ENCODE peak calls at places on chromosomes 13 and 19, in nine cellular contexts. S, Q, L, T, D, I, F, R and C are unnamed samples.
A peak's percentile ranks its signal among the peaks of the same experiment; 100 is the strongest.

GRCh38 chr19:19267305-19267704 is 5.8 kb downstream of the TM6SF2 start:
- DNase-seq in S (no peak), Q (no peak), L (no peak), T (no peak), D (no peak), I (no peak), F (no peak), R (no peak), C (no peak)

GRCh38 chr13:99993660-99994455 is 12.3 kb downstream of the ZIC2 start:
- DNase-seq in S (no peak), Q (no peak), L (no peak), T (no peak), D (no peak), I (no peak), F (no peak), R (no peak), C (no peak)

GRCh38 chr13:39915418-39915817 is 260.0 kb downstream of the COG6 start:
- DNase-seq in S (no peak), Q (no peak), L (no peak), T (no peak), D (no peak), I (no peak), F (no peak), R (no peak), C (no peak)

GRCh38 chr13:72782717-72783116 is 784 bp downstream of the PIBF1 start:
- DNase-seq in S (no peak), Q (no peak), L (no peak), T (peak; percentile 34), D (peak; percentile 45), I (no peak), F (peak; percentile 16), R (no peak), C (peak; percentile 15)

GRCh38 chr13:81714513-81714912 is 1373.6 kb upstream of the SPRY2 start:
- DNase-seq in S (no peak), Q (no peak), L (no peak), T (no peak), D (no peak), I (no peak), F (no peak), R (no peak), C (no peak)

GRCh38 chr13:30108216-30108912 is 199.0 kb downstream of the KATNAL1 start:
- DNase-seq in S (no peak), Q (no peak), L (no peak), T (no peak), D (no peak), I (no peak), F (no peak), R (no peak), C (no peak)

GRCh38 chr19:45539460-45539859 is 32.2 kb downstream of the VASP start:
- DNase-seq in S (no peak), Q (no peak), L (no peak), T (no peak), D (no peak), I (no peak), F (no peak), R (no peak), C (no peak)

GRCh38 chr13:96519380-96519779 is 429.5 kb downstream of the HS6ST3 start:
- DNase-seq in S (no peak), Q (no peak), L (no peak), T (no peak), D (no peak), I (no peak), F (no peak), R (no peak), C (peak; percentile 24)

GRCh38 chr19:43784251-43784980 is 3.6 kb upstream of the KCNN4 start:
- DNase-seq in S (peak; percentile 37), Q (no peak), L (peak; percentile 78), T (peak; percentile 83), D (peak; percentile 92), I (no peak), F (peak; percentile 94), R (peak; percentile 89), C (peak; percentile 95)

GRCh38 chr13:35838356-35838755 is 292.8 kb downstream of the DCLK1 start:
- DNase-seq in S (no peak), Q (no peak), L (no peak), T (peak; percentile 4), D (peak; percentile 82), I (no peak), F (peak; percentile 10), R (peak; percentile 81), C (peak; percentile 89)

GRCh38 chr13:78045916-78046315 is 127.3 kb upstream of the EDNRB start:
- DNase-seq in S (no peak), Q (no peak), L (no peak), T (no peak), D (no peak), I (no peak), F (no peak), R (no peak), C (no peak)

GRCh38 chr13:109647046-109647445 is 139.3 kb downstream of the IRS2 start:
- DNase-seq in S (no peak), Q (no peak), L (no peak), T (no peak), D (peak; percentile 43), I (no peak), F (no peak), R (peak; percentile 44), C (no peak)

GRCh38 chr19:47155141-47155540 is 24.5 kb downstream of the SAE1 start:
- DNase-seq in S (no peak), Q (no peak), L (no peak), T (peak; percentile 70), D (peak; percentile 12), I (no peak), F (no peak), R (peak; percentile 34), C (no peak)

GRCh38 chr19:49017666-49018351 is 918 bp upstream of the LHB start:
- DNase-seq in S (peak; percentile 60), Q (peak; percentile 26), L (no peak), T (peak; percentile 47), D (peak; percentile 83), I (peak; percentile 75), F (peak; percentile 55), R (peak; percentile 89), C (peak; percentile 68)

GRCh38 chr13:28327761-28328607 is 166.9 kb downstream of the FLT1 start:
- DNase-seq in S (no peak), Q (no peak), L (no peak), T (no peak), D (peak; percentile 54), I (no peak), F (no peak), R (peak; percentile 37), C (no peak)

GRCh38 chr13:42781362-42781761 is at the start of gene FAM216B:
- DNase-seq in S (no peak), Q (no peak), L (no peak), T (peak; percentile 31), D (no peak), I (no peak), F (no peak), R (no peak), C (no peak)

GRCh38 chr19:48818234-48818823 is 7.5 kb upstream of the BCAT2 start:
- DNase-seq in S (no peak), Q (no peak), L (no peak), T (no peak), D (no peak), I (no peak), F (no peak), R (no peak), C (no peak)

GRCh38 chr13:111966969-111967368 is 100.0 kb upstream of the SOX1 start:
- DNase-seq in S (no peak), Q (no peak), L (no peak), T (no peak), D (no peak), I (no peak), F (no peak), R (no peak), C (no peak)

GRCh38 chr19:33394006-33394722 is 20.7 kb downstream of the CEBPG start:
- DNase-seq in S (no peak), Q (no peak), L (peak; percentile 48), T (peak; percentile 82), D (peak; percentile 95), I (peak; percentile 15), F (peak; percentile 80), R (peak; percentile 95), C (peak; percentile 85)

GRCh38 chr13:78339927-78340326 is 263.4 kb downstream of the POU4F1 start:
- DNase-seq in S (no peak), Q (no peak), L (no peak), T (no peak), D (no peak), I (no peak), F (no peak), R (no peak), C (no peak)

GRCh38 chr13:80035096-80035495 is 305.8 kb downstream of the SPRY2 start:
- DNase-seq in S (no peak), Q (no peak), L (no peak), T (no peak), D (no peak), I (no peak), F (no peak), R (no peak), C (no peak)

GRCh38 chr13:110455941-110456340 is 105.6 kb downstream of the RAB20 start:
- DNase-seq in S (peak; percentile 29), Q (no peak), L (peak; percentile 51), T (peak; percentile 70), D (peak; percentile 78), I (peak; percentile 90), F (peak; percentile 55), R (peak; percentile 89), C (peak; percentile 55)

GRCh38 chr13:46389985-46390384 is 2.9 kb upstream of the RUBCNL start:
- DNase-seq in S (no peak), Q (no peak), L (no peak), T (peak; percentile 17), D (no peak), I (peak; percentile 59), F (peak; percentile 43), R (no peak), C (peak; percentile 32)

GRCh38 chr13:26811636-26812035 is 51.0 kb upstream of the GPR12 start:
- DNase-seq in S (no peak), Q (no peak), L (no peak), T (no peak), D (no peak), I (no peak), F (no peak), R (no peak), C (peak; percentile 3)

GRCh38 chr19:50639121-50640112 is at the start of gene SYT3:
- DNase-seq in S (no peak), Q (no peak), L (no peak), T (peak; percentile 19), D (peak; percentile 72), I (peak; percentile 91), F (peak; percentile 21), R (peak; percentile 83), C (peak; percentile 27)